ENCODE peak calls at places on chromosomes 6 and 20, in five cellular contexts. S is heart right ventricle, H is sigmoid colon, G is mesendoderm, T is small intestine. Z is an unnamed sample.

GRCh38 chr6:37669306-37669705 is 28.4 kb downstream of the MDGA1 start:
- DNase-seq in S (no peak), H (no peak), T (no peak), G (no peak), Z (no peak)

GRCh38 chr20:58843128-58843556 is 7.6 kb downstream of the GNAS-AS1 start:
- DNase-seq in T (no peak), H (no peak), G (peak; percentile 38), S (no peak), Z (no peak)

GRCh38 chr20:39070484-39071231 is 108.5 kb downstream of the DHX35 start:
- DNase-seq in T (no peak), H (no peak), S (no peak), G (no peak), Z (no peak)

GRCh38 chr20:47741669-47742345 is 43.5 kb downstream of the SULF2 start:
- DNase-seq in S (no peak), H (no peak), T (no peak), G (no peak), Z (no peak)

GRCh38 chr6:26223677-26224546 is 136.7 kb downstream of the HFE start:
- DNase-seq in S (no peak), H (peak; percentile 89), T (peak; percentile 96), G (peak; percentile 96), Z (peak; percentile 71)

GRCh38 chr6:65935412-65935811 is 228.4 kb upstream of the EYS start:
- DNase-seq in S (no peak), H (no peak), T (no peak), G (no peak), Z (no peak)

GRCh38 chr6:127212376-127212775 is 54.3 kb upstream of the RNF146 start:
- DNase-seq in H (no peak), S (no peak), T (no peak), G (no peak), Z (no peak)

GRCh38 chr6:12761376-12762115 is 45.0 kb downstream of the PHACTR1 start:
- DNase-seq in G (no peak), H (no peak), T (no peak), S (no peak), Z (no peak)

GRCh38 chr6:99426454-99426762 is 1.3 kb upstream of the PNISR start:
- DNase-seq in S (no peak), G (peak; percentile 9), H (no peak), T (no peak), Z (no peak)

GRCh38 chr6:85703359-85703758 is 60.7 kb upstream of the SYNCRIP start:
- DNase-seq in G (peak; percentile 64), S (no peak), T (no peak), H (no peak), Z (no peak)

GRCh38 chr6:102942206-102942605 is 1548.7 kb downstream of the GRIK2 start:
- DNase-seq in H (no peak), G (no peak), T (no peak), S (no peak), Z (no peak)

GRCh38 chr20:36352843-36353553 is 46.9 kb downstream of the DLGAP4 start:
- DNase-seq in H (no peak), T (no peak), G (peak; percentile 58), S (no peak), Z (no peak)

GRCh38 chr6:147564556-147564955 is 56.1 kb downstream of the SAMD5 start:
- DNase-seq in T (no peak), H (no peak), G (no peak), S (no peak), Z (no peak)

GRCh38 chr6:137893726-137894125 is 26.7 kb downstream of the TNFAIP3 start:
- DNase-seq in G (no peak), T (no peak), H (no peak), S (no peak), Z (no peak)

GRCh38 chr6:131164506-131164905 is 29.2 kb downstream of the AKAP7 start:
- DNase-seq in T (no peak), S (no peak), H (no peak), G (no peak), Z (no peak)

GRCh38 chr20:37354210-37355195 is 8.6 kb downstream of the SRC start:
- DNase-seq in G (no peak), T (peak; percentile 96), H (peak; percentile 63), S (no peak), Z (no peak)

GRCh38 chr6:158559895-158560786 is at the start of gene TMEM181:
- DNase-seq in G (peak; percentile 85), S (peak; percentile 89), T (peak; percentile 83), H (peak; percentile 90), Z (peak; percentile 49)

GRCh38 chr6:169890049-169890448 is 138.6 kb downstream of the ERMARD start:
- DNase-seq in G (no peak), H (no peak), S (no peak), T (no peak), Z (no peak)

GRCh38 chr6:108331982-108332381 is 37.1 kb downstream of the AFG1L start:
- DNase-seq in H (no peak), T (peak; percentile 84), G (no peak), S (no peak), Z (no peak)

GRCh38 chr6:166656269-166657206 is 29.5 kb upstream of the RPS6KA2 start:
- DNase-seq in S (no peak), H (no peak), G (no peak), T (peak; percentile 69), Z (no peak)

GRCh38 chr20:43839793-43840199 is 74.9 kb upstream of the TOX2 start:
- DNase-seq in H (no peak), G (no peak), T (no peak), S (no peak), Z (no peak)

GRCh38 chr20:9294081-9294480 is 220.3 kb upstream of the LAMP5 start:
- DNase-seq in G (no peak), S (no peak), H (no peak), T (no peak), Z (peak; percentile 79)

GRCh38 chr6:116431964-116432595 is 29.1 kb upstream of the CALHM6 start:
- DNase-seq in G (no peak), H (no peak), T (no peak), S (no peak), Z (no peak)

GRCh38 chr6:37204014-37204751 is 34.2 kb downstream of the PIM1 start:
- DNase-seq in H (no peak), S (no peak), T (peak; percentile 96), G (no peak), Z (peak; percentile 82)

GRCh38 chr20:21508230-21509078 is 5.4 kb downstream of the NKX2-2 start:
- DNase-seq in H (no peak), G (no peak), S (no peak), T (no peak), Z (no peak)

GRCh38 chr20:63534427-63534830 is 2.7 kb downstream of the PTK6 start:
- DNase-seq in S (no peak), T (no peak), H (no peak), G (no peak), Z (no peak)

GRCh38 chr6:21476054-21476552 is 117.4 kb upstream of the SOX4 start:
- DNase-seq in G (no peak), H (no peak), T (no peak), S (no peak), Z (no peak)

GRCh38 chr6:7727150-7727950 is 1.5 kb downstream of the BMP6 start:
- DNase-seq in H (no peak), T (no peak), G (peak; percentile 63), S (peak; percentile 12), Z (no peak)

GRCh38 chr6:150267686-150268561 is 100.9 kb upstream of the IYD start:
- DNase-seq in T (no peak), S (no peak), H (no peak), G (no peak), Z (no peak)

GRCh38 chr6:28264834-28265401 is 2.0 kb upstream of the ZSCAN26 start:
- DNase-seq in G (no peak), H (no peak), S (no peak), T (no peak), Z (no peak)

DNA sequence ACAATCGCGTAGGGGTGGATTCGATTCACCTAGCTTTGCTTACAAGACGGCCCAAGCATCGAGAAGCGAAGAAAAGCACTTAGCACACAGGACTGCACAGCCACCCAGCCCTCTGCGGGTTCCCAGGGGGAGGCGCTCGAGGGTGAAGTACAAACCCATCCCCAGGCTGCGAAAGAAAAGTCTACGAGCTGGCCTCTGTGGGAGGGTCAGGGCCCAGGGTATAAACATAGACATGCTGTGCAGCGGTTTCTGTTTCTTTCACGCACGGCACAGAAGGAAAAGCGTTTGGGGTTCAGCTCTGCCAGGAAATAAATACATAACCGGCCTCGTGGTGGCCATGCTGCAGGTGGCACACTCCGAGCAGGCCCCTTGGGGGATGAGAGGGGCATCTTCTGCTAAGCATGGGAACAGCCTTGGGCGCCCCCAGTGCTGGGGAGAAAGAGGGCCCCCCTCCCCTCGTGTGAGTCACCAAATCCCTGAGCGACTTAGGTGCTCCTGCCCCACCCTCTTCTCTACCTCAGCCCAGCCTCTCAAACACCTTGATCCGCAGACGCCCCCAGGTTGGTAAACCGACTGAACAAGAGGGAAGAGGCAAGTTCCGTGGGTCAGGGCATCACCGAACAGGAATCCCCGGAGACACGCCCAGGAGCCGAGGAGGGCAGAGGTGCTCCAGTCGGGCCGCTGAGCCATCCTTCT is 91.6 kb upstream of the RIPOR2 start:
- DNase-seq in S (no peak), G (no peak), T (peak; percentile 53), H (no peak), Z (no peak)
- H3K4me3 ChIP-seq in S (no peak overlapping the region), G (no peak overlapping the region), T (no peak overlapping the region), H (no peak overlapping the region), Z (no peak overlapping the region)

DNA sequence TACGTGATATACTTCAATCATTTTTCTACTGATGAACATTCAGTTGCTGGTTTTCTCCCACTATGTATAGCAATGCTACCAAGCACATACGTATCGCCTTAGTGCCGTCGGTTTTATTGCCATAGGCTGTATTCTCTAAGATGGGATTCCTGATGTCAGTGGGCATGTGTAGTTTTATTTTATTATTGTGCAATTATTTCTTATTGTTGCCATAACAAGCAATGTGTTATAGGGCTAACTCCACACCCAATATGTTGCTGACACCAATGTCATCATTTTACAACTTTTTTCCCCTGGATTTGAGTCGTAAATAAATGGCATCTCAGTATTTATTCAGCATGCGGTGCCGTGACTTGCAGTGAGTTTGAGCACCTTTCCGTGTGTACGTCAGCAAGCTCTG is 10.8 kb upstream of the DACT2 start:
- DNase-seq in T (no peak), G (no peak), S (no peak), H (no peak), Z (no peak)
- H3K4me3 ChIP-seq in T (no peak overlapping the region), G (no peak overlapping the region), S (no peak overlapping the region), H (no peak overlapping the region), Z (no peak overlapping the region)

DNA sequence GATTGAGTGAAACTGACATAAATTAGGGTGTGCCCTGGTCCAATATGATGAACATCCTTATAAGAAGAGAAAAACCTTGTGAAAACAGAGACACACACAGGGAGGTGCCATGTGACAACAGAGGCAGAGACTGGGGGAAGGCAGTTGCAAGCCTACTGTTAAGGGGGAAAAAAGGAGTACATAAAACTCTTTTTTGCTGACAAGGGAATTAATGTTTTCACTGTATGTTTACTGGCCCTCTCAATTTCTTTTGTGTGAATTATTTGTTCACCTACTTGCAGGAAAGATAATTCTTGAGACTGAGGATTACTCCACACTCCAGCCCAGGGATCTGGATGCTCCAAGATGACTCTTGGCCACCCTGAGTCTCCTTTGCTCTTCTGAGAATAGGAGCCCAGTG is 12.1 kb upstream of the NRSN1 start:
- DNase-seq in T (no peak), S (no peak), G (no peak), H (no peak), Z (no peak)
- H3K4me3 ChIP-seq in T (no peak overlapping the region), S (no peak overlapping the region), G (no peak overlapping the region), H (no peak overlapping the region), Z (no peak overlapping the region)

DNA sequence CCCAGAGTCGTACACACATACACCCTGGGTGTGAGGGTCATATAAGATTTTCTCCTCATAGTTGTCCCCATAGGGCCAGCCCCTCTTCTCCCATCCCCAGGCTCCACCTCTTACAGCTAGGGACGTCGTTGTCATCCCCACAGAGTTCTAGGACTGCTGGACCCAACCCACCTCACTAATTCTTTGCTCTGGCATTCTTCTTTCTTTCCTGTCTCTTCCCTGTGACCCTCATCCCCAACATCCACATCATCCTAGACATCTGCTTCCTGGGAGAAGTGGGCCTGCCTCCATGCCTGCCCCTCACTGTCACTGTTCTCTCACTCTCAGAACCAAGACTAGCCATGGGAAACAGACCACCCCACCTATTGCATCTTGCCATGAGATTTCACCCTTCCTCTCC is 1.1 kb downstream of the PSMF1 start:
- DNase-seq in H (no peak), S (no peak), T (no peak), G (no peak), Z (no peak)
- H3K4me3 ChIP-seq in H (peak overlapping the region; percentile 98), S (peak overlapping the region; percentile 92), T (peak overlapping the region; percentile 89), G (no peak overlapping the region), Z (peak overlapping the region; percentile 62)